ENCODE peak calls at places on chromosome X, in five cellular contexts. W is BE2C, A is colonic mucosa, P is GM12865, T is stomach. H is an unnamed sample.

GRCh38 chrX:133722756-133723155 is 262.6 kb downstream of the GPC3 start:
- DNase-seq in W (no peak), A (no peak), P (peak; percentile 9), T (no peak), H (no peak)

GRCh38 chrX:120402363-120402762 is 40.5 kb downstream of the ATP1B4 start:
- DNase-seq in W (no peak), A (no peak), P (no peak), T (no peak), H (no peak)

GRCh38 chrX:40908857-40909475 is 173.6 kb upstream of the MED14 start:
- DNase-seq in W (no peak), A (no peak), P (no peak), T (no peak), H (peak; percentile 56)

GRCh38 chrX:40147399-40148188 is 49.8 kb upstream of the BCOR start:
- DNase-seq in W (no peak), A (no peak), P (no peak), T (no peak), H (no peak)

GRCh38 chrX:109856974-109857373 is 123.9 kb upstream of the ACSL4 start:
- DNase-seq in W (no peak), A (no peak), P (peak; percentile 38), T (no peak), H (no peak)

GRCh38 chrX:75547783-75548182 is 24.9 kb upstream of the ZDHHC15 start:
- DNase-seq in W (no peak), A (no peak), P (no peak), T (peak; percentile 57), H (no peak)

GRCh38 chrX:40006025-40007017 is 91.4 kb downstream of the BCOR start:
- DNase-seq in W (no peak), A (peak; percentile 69), P (no peak), T (peak; percentile 71), H (no peak)

GRCh38 chrX:46029777-46030176 is 515.4 kb downstream of the ZNF674 start:
- DNase-seq in W (no peak), A (no peak), P (no peak), T (no peak), H (no peak)

GRCh38 chrX:116204947-116205346 is 34.4 kb downstream of the AGTR2 start:
- DNase-seq in W (no peak), A (no peak), P (peak; percentile 0), T (no peak), H (no peak)

GRCh38 chrX:56800307-56800706 is 71.3 kb downstream of the NBDY start:
- DNase-seq in W (no peak), A (peak; percentile 14), P (no peak), T (no peak), H (no peak)

GRCh38 chrX:1433646-1434357 is 18.9 kb downstream of the ASMTL start:
- DNase-seq in W (no peak), A (no peak), P (no peak), T (no peak), H (no peak)

GRCh38 chrX:53716328-53717088 is 30.0 kb upstream of the HUWE1 start:
- DNase-seq in W (no peak), A (no peak), P (peak; percentile 88), T (no peak), H (no peak)

GRCh38 chrX:13747836-13748235 is 13.3 kb downstream of the OFD1 start:
- DNase-seq in W (peak; percentile 39), A (peak; percentile 40), P (peak; percentile 51), T (peak; percentile 40), H (peak; percentile 21)

GRCh38 chrX:12138366-12139313 is at the start of gene FRMPD4:
- DNase-seq in W (no peak), A (no peak), P (no peak), T (no peak), H (no peak)

DNA sequence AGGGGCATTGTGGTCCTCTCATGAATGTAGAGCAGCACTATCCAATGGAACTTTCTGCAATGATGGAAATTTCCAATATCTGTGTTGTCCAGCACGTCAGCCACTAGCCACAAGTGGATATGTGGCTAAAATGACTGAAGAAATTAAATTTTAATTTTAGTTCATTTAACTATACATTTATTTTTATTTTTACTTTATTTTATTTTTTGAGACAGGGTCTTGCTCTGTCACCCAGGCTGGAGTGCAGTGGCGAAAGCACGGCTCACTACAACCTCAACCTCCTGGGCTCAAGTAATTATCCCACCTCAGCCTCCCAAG is 13.3 kb upstream of the RBBP7 start:
- DNase-seq in W (no peak), A (no peak), P (no peak), T (no peak), H (no peak)
- H3K4me3 ChIP-seq in W (no peak overlapping the region), A (peak overlapping the region; percentile 40), P (no peak overlapping the region), T (no peak overlapping the region), H (no peak overlapping the region)

GRCh38 chrX:85851418-85851817 is 195.9 kb downstream of the CHM start:
- DNase-seq in W (peak; percentile 34), A (peak; percentile 25), P (peak; percentile 27), T (peak; percentile 28), H (no peak)
- TF ChIP-seq CTCF in W (peak; percentile 60), A (no peak), P (peak; percentile 41), T (no peak), H (peak; percentile 48)

DNA sequence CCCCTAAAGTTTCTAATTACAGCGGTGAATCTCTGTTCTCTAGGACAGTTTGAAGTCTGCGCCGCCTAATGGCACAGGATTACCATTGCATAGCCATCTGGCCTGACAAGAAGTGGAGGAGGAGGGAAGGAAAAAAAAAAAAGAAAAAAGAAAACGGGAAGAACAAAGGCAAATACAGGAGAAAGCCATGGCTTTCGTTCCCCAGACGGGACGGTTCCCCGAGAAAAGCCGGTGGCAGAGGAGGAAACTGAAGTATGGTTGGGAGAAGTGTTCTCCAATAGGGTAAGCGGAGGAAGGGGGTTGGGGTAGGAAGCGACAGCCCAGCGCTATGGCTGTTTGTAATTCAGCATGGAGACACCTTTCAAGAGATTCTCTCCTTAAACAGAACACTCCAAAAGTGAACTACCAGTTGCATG is 80.8 kb downstream of the HMGN5 start:
- DNase-seq in W (peak; percentile 38), A (peak; percentile 47), P (peak; percentile 68), T (peak; percentile 34), H (peak; percentile 14)
- H3K4me3 ChIP-seq in W (peak overlapping the region; percentile 82), A (peak overlapping the region; percentile 47), P (peak overlapping the region; percentile 72), T (peak overlapping the region; percentile 38), H (peak overlapping the region; percentile 54)

GRCh38 chrX:130268500-130269170 is at the start of gene ZNF280C:
- DNase-seq in W (peak; percentile 92), A (peak; percentile 87), P (peak; percentile 96), T (peak; percentile 89), H (peak; percentile 64)
- TF ChIP-seq CTCF in W (peak; percentile 22), A (no peak), P (peak; percentile 18), T (no peak), H (peak; percentile 25)

GRCh38 chrX:9467181-9467580 is 2.3 kb downstream of the TBL1X start:
- DNase-seq in W (no peak), A (no peak), P (no peak), T (no peak), H (no peak)
- H3K4me3 ChIP-seq in W (peak overlapping the region; percentile 72), A (no peak overlapping the region), P (no peak overlapping the region), T (no peak overlapping the region), H (peak overlapping the region; percentile 26)

GRCh38 chrX:154355094-154355775 is 19.2 kb downstream of the FLNA start:
- DNase-seq in W (no peak), A (no peak), P (no peak), T (no peak), H (no peak)

GRCh38 chrX:154353172-154353843 is 21.1 kb downstream of the FLNA start:
- DNase-seq in W (peak; percentile 1), A (no peak), P (no peak), T (no peak), H (no peak)

GRCh38 chrX:154352466-154352865 is 22.0 kb downstream of the FLNA start:
- DNase-seq in W (no peak), A (no peak), P (no peak), T (no peak), H (no peak)

GRCh38 chrX:154354516-154354915 is 19.9 kb downstream of the FLNA start:
- DNase-seq in W (peak; percentile 41), A (no peak), P (no peak), T (no peak), H (no peak)

DNA sequence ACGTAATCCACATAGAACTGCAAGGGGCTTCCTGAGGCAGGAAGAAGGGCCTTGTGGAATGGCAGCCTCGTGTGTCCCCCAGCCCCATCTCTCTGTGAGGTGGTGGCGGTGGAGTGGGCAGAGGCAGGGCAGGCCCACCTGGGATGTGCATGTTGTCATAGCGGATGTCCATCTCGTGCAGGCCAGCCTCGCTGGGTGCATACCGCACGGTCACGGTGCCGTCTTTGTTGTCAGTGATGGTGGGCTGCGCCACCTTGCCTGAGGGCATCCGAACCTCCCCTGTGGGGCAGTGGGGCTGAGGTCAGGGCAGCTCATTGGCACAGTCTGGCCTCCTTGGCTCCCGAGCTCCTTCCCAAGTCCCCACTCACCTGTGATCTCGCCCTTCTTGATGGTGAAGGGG is 20.4 kb downstream of the FLNA start:
- DNase-seq in W (no peak), A (no peak), P (no peak), T (no peak), H (no peak)
- TF ChIP-seq CTCF in W (no peak), A (no peak), P (no peak), T (no peak), H (no peak)

DNA sequence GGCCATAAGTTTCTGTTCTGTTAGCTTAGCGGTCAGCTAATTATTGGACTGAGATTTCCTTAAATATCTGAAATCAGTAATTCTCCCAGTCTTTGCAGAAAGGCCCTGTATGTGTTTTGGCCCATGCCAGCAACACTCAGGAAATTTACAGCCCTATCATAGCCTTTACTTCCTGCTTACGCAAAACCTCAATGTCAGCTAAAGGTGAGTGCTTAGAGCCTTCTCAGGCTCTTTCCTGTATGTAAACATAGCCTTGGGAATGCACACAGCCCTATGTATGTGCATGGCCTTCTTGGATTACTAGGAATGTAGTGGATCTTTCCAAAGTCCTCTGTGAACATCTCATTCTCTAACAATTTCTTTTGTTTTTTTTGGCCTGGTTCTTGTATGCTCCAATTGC is 200.0 kb downstream of the PPP1R2C start:
- DNase-seq in W (no peak), A (peak; percentile 19), P (no peak), T (no peak), H (no peak)
- H3K4me3 ChIP-seq in W (no peak overlapping the region), A (no peak overlapping the region), P (no peak overlapping the region), T (no peak overlapping the region), H (no peak overlapping the region)

GRCh38 chrX:37993857-37994619 is 12.3 kb upstream of the SYTL5 start:
- DNase-seq in W (no peak), A (peak; percentile 72), P (peak; percentile 81), T (peak; percentile 74), H (no peak)

GRCh38 chrX:37997096-37997495 is 9.3 kb upstream of the SYTL5 start:
- DNase-seq in W (no peak), A (no peak), P (no peak), T (no peak), H (no peak)

GRCh38 chrX:38000706-38001105 is 5.6 kb upstream of the SYTL5 start:
- DNase-seq in W (no peak), A (no peak), P (no peak), T (no peak), H (no peak)

GRCh38 chrX:37995428-37995827 is 10.9 kb upstream of the SYTL5 start:
- DNase-seq in W (no peak), A (no peak), P (no peak), T (no peak), H (no peak)

GRCh38 chrX:37998586-37999267 is 7.6 kb upstream of the SYTL5 start:
- DNase-seq in W (no peak), A (no peak), P (no peak), T (no peak), H (peak; percentile 25)
- TF ChIP-seq CTCF in W (no peak), A (no peak), P (no peak), T (no peak), H (no peak)